ENCODE peak calls at places on chromosome 1, in ten cellular contexts. T is IMR-90, W is heart left ventricle, A is fibroblast of lung, B is hepatocyte, D is breast epithelium, X is thoracic aorta, M is transverse colon, U is GM12865, N is foreskin fibroblast. L is an unnamed sample.

GRCh38 chr1:183197762-183198161 is 11.7 kb downstream of the LAMC2 start:
- DNase-seq in T (no peak), W (no peak), A (no peak), B (no peak), D (no peak), X (no peak), M (no peak), U (no peak), N (no peak), L (no peak)

GRCh38 chr1:160623860-160624259 is 23.0 kb downstream of the SLAMF1 start:
- DNase-seq in T (no peak), W (no peak), A (no peak), B (no peak), D (no peak), X (no peak), M (no peak), U (peak; percentile 71), N (no peak), L (no peak)

GRCh38 chr1:163085041-163085903 is 16.1 kb downstream of the RGS4 start:
- DNase-seq in T (peak; percentile 66), W (no peak), A (peak; percentile 69), B (no peak), D (no peak), X (no peak), M (no peak), U (no peak), N (peak; percentile 82), L (no peak)

GRCh38 chr1:24062221-24062620 is 49.7 kb downstream of the MYOM3 start:
- DNase-seq in T (no peak), W (no peak), A (no peak), B (no peak), D (no peak), X (no peak), M (no peak), U (no peak), N (no peak), L (no peak)

GRCh38 chr1:167934407-167935251 is 1.9 kb upstream of the DCAF6 start:
- DNase-seq in T (peak; percentile 65), W (no peak), A (peak; percentile 64), B (no peak), D (no peak), X (no peak), M (no peak), U (no peak), N (peak; percentile 83), L (no peak)

GRCh38 chr1:162220009-162220539 is 150.6 kb downstream of the NOS1AP start:
- DNase-seq in T (no peak), W (no peak), A (no peak), B (no peak), D (no peak), X (no peak), M (no peak), U (no peak), N (no peak), L (no peak)

GRCh38 chr1:184387871-184388670 is 1.2 kb downstream of the C1orf21 start:
- DNase-seq in T (peak; percentile 89), W (peak; percentile 45), A (peak; percentile 62), B (peak; percentile 48), D (no peak), X (no peak), M (peak; percentile 53), U (peak; percentile 24), N (peak; percentile 86), L (peak; percentile 25)

GRCh38 chr1:44154665-44155064 is 13.2 kb upstream of the KLF18 start:
- DNase-seq in T (no peak), W (no peak), A (no peak), B (peak; percentile 13), D (no peak), X (no peak), M (no peak), U (no peak), N (no peak), L (no peak)

GRCh38 chr1:10734900-10735602 is 61.4 kb downstream of the CASZ1 start:
- DNase-seq in T (no peak), W (peak; percentile 56), A (no peak), B (no peak), D (no peak), X (no peak), M (no peak), U (no peak), N (no peak), L (no peak)

GRCh38 chr1:150808851-150809250 is 791 bp upstream of the CTSK start:
- DNase-seq in T (no peak), W (no peak), A (peak; percentile 33), B (no peak), D (no peak), X (no peak), M (no peak), U (no peak), N (peak; percentile 82), L (no peak)

GRCh38 chr1:160580208-160580812 is 1.0 kb upstream of the CD84 start:
- DNase-seq in T (no peak), W (no peak), A (no peak), B (no peak), D (no peak), X (no peak), M (no peak), U (no peak), N (no peak), L (no peak)

GRCh38 chr1:6010554-6010953 is 18.3 kb upstream of the NPHP4 start:
- DNase-seq in T (no peak), W (no peak), A (no peak), B (no peak), D (no peak), X (no peak), M (no peak), U (no peak), N (no peak), L (no peak)

GRCh38 chr1:222009105-222009730 is 267.3 kb upstream of the DUSP10 start:
- DNase-seq in T (no peak), W (no peak), A (peak; percentile 25), B (peak; percentile 29), D (no peak), X (no peak), M (no peak), U (peak; percentile 43), N (no peak), L (no peak)

GRCh38 chr1:159959451-159959850 is 5.4 kb upstream of the SLAMF9 start:
- DNase-seq in T (no peak), W (no peak), A (no peak), B (no peak), D (no peak), X (no peak), M (no peak), U (no peak), N (no peak), L (no peak)

GRCh38 chr1:235317179-235317578 is 10.8 kb downstream of the ARID4B start:
- DNase-seq in T (no peak), W (no peak), A (no peak), B (no peak), D (no peak), X (no peak), M (no peak), U (no peak), N (peak; percentile 25), L (no peak)

GRCh38 chr1:198655464-198656121 is 16.8 kb downstream of the PTPRC start:
- DNase-seq in T (no peak), W (no peak), A (no peak), B (no peak), D (no peak), X (no peak), M (no peak), U (peak; percentile 37), N (peak; percentile 10), L (no peak)

GRCh38 chr1:198653815-198654413 is 15.1 kb downstream of the PTPRC start:
- DNase-seq in T (no peak), W (no peak), A (no peak), B (no peak), D (no peak), X (no peak), M (no peak), U (no peak), N (peak; percentile 37), L (no peak)

GRCh38 chr1:198656500-198656932 is 17.7 kb downstream of the PTPRC start:
- DNase-seq in T (no peak), W (no peak), A (no peak), B (peak; percentile 17), D (no peak), X (no peak), M (peak; percentile 78), U (peak; percentile 65), N (peak; percentile 38), L (no peak)

GRCh38 chr1:198660341-198661056 is 21.7 kb downstream of the PTPRC start:
- DNase-seq in T (no peak), W (no peak), A (no peak), B (no peak), D (no peak), X (no peak), M (no peak), U (peak; percentile 69), N (no peak), L (no peak)

GRCh38 chr1:198657550-198658064 is 18.8 kb downstream of the PTPRC start:
- DNase-seq in T (peak; percentile 98), W (no peak), A (peak; percentile 96), B (peak; percentile 59), D (no peak), X (no peak), M (no peak), U (peak; percentile 51), N (peak; percentile 94), L (no peak)
- H3K4me3 ChIP-seq in T (no peak overlapping the region), W (peak overlapping the region; percentile 23), A (no peak overlapping the region), B (no peak overlapping the region), D (no peak overlapping the region), X (peak overlapping the region; percentile 43), M (no peak overlapping the region), U (peak overlapping the region; percentile 24), N (no peak overlapping the region), L (no peak overlapping the region)

GRCh38 chr1:200217703-200218102 is 190.2 kb downstream of the NR5A2 start:
- DNase-seq in T (no peak), W (no peak), A (no peak), B (no peak), D (no peak), X (no peak), M (peak; percentile 12), U (peak; percentile 64), N (no peak), L (no peak)
- TF ChIP-seq CTCF in T (no peak), W (no peak), A (no peak), B (no peak), D (no peak), X (no peak), M (no peak), U (no peak), N (no peak), L (no peak)

DNA sequence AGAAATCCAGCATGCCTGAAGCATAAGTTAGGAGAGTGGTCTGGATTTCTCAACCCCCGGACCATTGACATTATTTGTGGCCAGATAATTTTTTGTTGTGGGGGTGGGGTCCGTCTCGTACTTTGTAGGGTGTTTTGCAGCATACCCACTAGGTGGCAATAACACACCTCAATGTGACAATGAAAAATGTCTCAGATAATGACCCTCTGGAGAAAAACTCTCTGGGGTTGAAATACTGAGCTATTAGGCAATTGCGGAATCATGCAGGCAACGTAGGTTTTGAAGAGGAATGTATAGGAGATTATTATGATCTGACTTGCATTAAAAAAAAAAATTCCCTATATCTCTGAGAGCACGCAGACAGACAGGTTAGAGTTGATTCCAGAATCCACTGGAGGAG is 25.3 kb upstream of the RRP15 start:
- DNase-seq in T (no peak), W (no peak), A (no peak), B (peak; percentile 17), D (no peak), X (no peak), M (no peak), U (peak; percentile 22), N (no peak), L (peak; percentile 35)
- H3K4me3 ChIP-seq in T (no peak overlapping the region), W (no peak overlapping the region), A (no peak overlapping the region), B (no peak overlapping the region), D (no peak overlapping the region), X (no peak overlapping the region), M (no peak overlapping the region), U (no peak overlapping the region), N (no peak overlapping the region), L (no peak overlapping the region)

GRCh38 chr1:180179162-180179957 is 24.7 kb downstream of the QSOX1 start:
- DNase-seq in T (no peak), W (no peak), A (no peak), B (no peak), D (no peak), X (no peak), M (no peak), U (no peak), N (no peak), L (no peak)
- TF ChIP-seq CTCF in T (no peak), W (no peak), A (no peak), B (no peak), D (no peak), X (no peak), M (peak; percentile 2), U (no peak), N (no peak), L (no peak)

L was measured in WERI-Rb-1.